ENCODE peak calls at places on chromosomes 5 and 9, in ten cellular contexts. D is pancreas, J is transverse colon, A is Peyer's patch, N is dorsolateral prefrontal cortex, I is HL-60, K is heart right ventricle, T is sigmoid colon, Y is trophoblast cell, R is IMR-90. Q is an unnamed sample.
A peak's percentile ranks its signal among the peaks of the same experiment; 100 is the strongest.

GRCh38 chr9:106745457-106745856 is 117.5 kb upstream of the ZNF462 start:
- DNase-seq in D (no peak), J (no peak), A (no peak), N (no peak), I (no peak), K (no peak), T (no peak), Y (no peak), R (no peak), Q (no peak)

GRCh38 chr9:136095495-136096058 is 488 bp upstream of the NACC2 start:
- DNase-seq in D (no peak), J (no peak), A (peak; percentile 75), N (no peak), I (no peak), K (peak; percentile 62), T (no peak), Y (peak; percentile 52), R (peak; percentile 31), Q (peak; percentile 45)

GRCh38 chr5:150763023-150763793 is 4.4 kb upstream of the DCTN4 start:
- DNase-seq in D (no peak), J (peak; percentile 35), A (no peak), N (no peak), I (peak; percentile 100), K (peak; percentile 47), T (peak; percentile 89), Y (peak; percentile 75), R (peak; percentile 67), Q (no peak)

GRCh38 chr5:1172670-1173404 is 28.6 kb upstream of the SLC6A19 start:
- DNase-seq in D (peak; percentile 8), J (no peak), A (no peak), N (no peak), I (no peak), K (no peak), T (no peak), Y (no peak), R (no peak), Q (no peak)

GRCh38 chr9:92463989-92464388 is 18.3 kb downstream of the ASPN start:
- DNase-seq in D (no peak), J (no peak), A (no peak), N (no peak), I (no peak), K (no peak), T (no peak), Y (peak; percentile 24), R (peak; percentile 96), Q (no peak)

GRCh38 chr5:57598756-57599155 is 116.1 kb upstream of the ACTBL2 start:
- DNase-seq in D (no peak), J (no peak), A (no peak), N (no peak), I (no peak), K (no peak), T (no peak), Y (no peak), R (peak; percentile 94), Q (no peak)

GRCh38 chr5:168591302-168592013 is 12.3 kb upstream of the PANK3 start:
- DNase-seq in D (no peak), J (no peak), A (no peak), N (no peak), I (no peak), K (no peak), T (no peak), Y (no peak), R (no peak), Q (peak; percentile 55)

GRCh38 chr9:36074870-36075532 is 38.3 kb downstream of the RECK start:
- DNase-seq in D (peak; percentile 85), J (peak; percentile 69), A (peak; percentile 54), N (peak; percentile 68), I (no peak), K (peak; percentile 44), T (peak; percentile 93), Y (no peak), R (peak; percentile 89), Q (peak; percentile 83)

GRCh38 chr9:87147803-87148202 is 200.5 kb upstream of the GAS1 start:
- DNase-seq in D (no peak), J (no peak), A (no peak), N (no peak), I (no peak), K (no peak), T (no peak), Y (no peak), R (no peak), Q (no peak)

GRCh38 chr5:30505014-30505886 is 688.2 kb upstream of the CDH6 start:
- DNase-seq in D (no peak), J (no peak), A (no peak), N (no peak), I (no peak), K (no peak), T (no peak), Y (no peak), R (peak; percentile 64), Q (no peak)

GRCh38 chr5:158463188-158463587 is 604.2 kb upstream of the CLINT1 start:
- DNase-seq in D (no peak), J (no peak), A (no peak), N (no peak), I (no peak), K (no peak), T (no peak), Y (no peak), R (peak; percentile 31), Q (no peak)

DNA sequence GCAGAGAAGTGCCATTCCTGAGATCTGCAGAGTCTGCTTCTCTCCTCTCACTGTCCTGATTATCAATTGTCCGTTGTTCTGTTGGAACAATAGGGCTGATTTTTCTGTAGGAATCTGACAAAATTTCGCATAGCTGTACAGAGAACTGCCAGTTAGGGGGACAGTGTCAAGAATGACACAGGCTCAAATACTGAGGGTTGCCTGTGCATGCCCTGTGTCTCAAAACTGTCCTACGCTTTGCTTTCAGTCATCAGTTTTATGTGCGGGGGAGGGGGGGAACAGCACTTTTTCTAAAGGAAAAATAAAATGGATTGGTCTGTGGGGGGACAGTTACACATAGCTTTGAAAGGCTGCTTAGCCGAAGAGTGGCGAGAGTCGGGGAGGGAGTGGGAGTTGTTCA is 248.6 kb downstream of the PDZD2 start:
- DNase-seq in D (no peak), J (no peak), A (no peak), N (no peak), I (no peak), K (no peak), T (no peak), Y (no peak), R (no peak), Q (no peak)
- H3K27me3 ChIP-seq in D (no peaks in the 10 kb centered on the region), J (no peaks in the 10 kb centered on the region), A (no peaks in the 10 kb centered on the region), N (no peaks in the 10 kb centered on the region), I (no peaks in the 10 kb centered on the region), K (no peaks in the 10 kb centered on the region), T (no peaks in the 10 kb centered on the region), Y (no peaks in the 10 kb centered on the region), R (peaks cover 39% of the 10 kb centered on the region), Q (no peaks in the 10 kb centered on the region)

DNA sequence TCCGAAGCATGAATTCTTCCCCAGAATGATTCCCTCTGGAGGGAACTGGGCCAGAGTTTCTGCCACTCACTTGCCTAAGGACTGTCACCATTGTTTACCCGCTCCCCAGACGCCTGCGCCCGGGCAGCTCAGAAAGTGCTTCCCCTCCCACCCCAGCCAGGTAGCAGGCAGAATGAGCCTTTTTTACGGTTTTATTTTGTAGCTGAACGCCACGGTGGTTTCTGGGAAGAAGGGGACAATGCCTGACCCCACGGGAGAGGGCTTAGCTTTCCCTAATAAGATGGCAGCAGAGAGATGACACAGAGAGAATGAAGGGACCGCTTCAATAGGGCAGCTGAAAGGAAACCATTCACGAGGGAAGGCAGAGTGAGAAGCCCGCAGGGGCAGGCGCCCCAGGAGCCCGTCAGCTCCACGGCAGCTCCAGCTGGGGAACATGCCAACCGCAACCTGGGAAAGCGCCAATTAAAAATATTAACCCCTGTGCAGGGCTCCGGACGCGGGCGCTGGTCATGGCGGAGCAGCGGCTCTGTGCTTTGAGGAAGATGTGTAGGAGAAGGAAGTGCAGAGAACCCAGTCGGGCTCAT is 20.4 kb upstream of the NTNG2 start:
- DNase-seq in D (no peak), J (no peak), A (no peak), N (no peak), I (no peak), K (no peak), T (no peak), Y (no peak), R (no peak), Q (no peak)
- H3K27me3 ChIP-seq in D (peaks cover 2% of the 10 kb centered on the region), J (peaks cover 83% of the 10 kb centered on the region), A (no peaks in the 10 kb centered on the region), N (no peaks in the 10 kb centered on the region), I (peaks cover 26% of the 10 kb centered on the region), K (peaks cover 57% of the 10 kb centered on the region), T (peaks cover 94% of the 10 kb centered on the region), Y (no peaks in the 10 kb centered on the region), R (peaks cover 68% of the 10 kb centered on the region), Q (peaks cover 7% of the 10 kb centered on the region)

GRCh38 chr9:19033015-19033414 is at the start of gene SAXO1:
- DNase-seq in D (no peak), J (no peak), A (no peak), N (no peak), I (no peak), K (no peak), T (no peak), Y (no peak), R (no peak), Q (no peak)
- H3K27me3 ChIP-seq in D (no peaks in the 10 kb centered on the region), J (peaks cover 7% of the 10 kb centered on the region), A (no peaks in the 10 kb centered on the region), N (peaks cover 2% of the 10 kb centered on the region), I (no peaks in the 10 kb centered on the region), K (no peaks in the 10 kb centered on the region), T (peaks cover 4% of the 10 kb centered on the region), Y (no peaks in the 10 kb centered on the region), R (no peaks in the 10 kb centered on the region), Q (no peaks in the 10 kb centered on the region)

GRCh38 chr9:109497193-109498165 is 628 bp downstream of the PTPN3 start:
- DNase-seq in D (peak; percentile 59), J (peak; percentile 52), A (peak; percentile 77), N (no peak), I (no peak), K (no peak), T (no peak), Y (no peak), R (no peak), Q (peak; percentile 66)

GRCh38 chr9:109500421-109500974 is 2.4 kb upstream of the PTPN3 start:
- DNase-seq in D (no peak), J (no peak), A (no peak), N (no peak), I (no peak), K (no peak), T (no peak), Y (peak; percentile 26), R (no peak), Q (no peak)

GRCh38 chr9:109498195-109499060 is at the start of gene PTPN3:
- DNase-seq in D (no peak), J (peak; percentile 22), A (peak; percentile 67), N (no peak), I (no peak), K (peak; percentile 28), T (no peak), Y (peak; percentile 59), R (no peak), Q (peak; percentile 45)

GRCh38 chr9:109499631-109500120 is 1.6 kb upstream of the PTPN3 start:
- DNase-seq in D (peak; percentile 81), J (peak; percentile 72), A (peak; percentile 81), N (peak; percentile 52), I (no peak), K (peak; percentile 75), T (no peak), Y (peak; percentile 77), R (no peak), Q (peak; percentile 77)

DNA sequence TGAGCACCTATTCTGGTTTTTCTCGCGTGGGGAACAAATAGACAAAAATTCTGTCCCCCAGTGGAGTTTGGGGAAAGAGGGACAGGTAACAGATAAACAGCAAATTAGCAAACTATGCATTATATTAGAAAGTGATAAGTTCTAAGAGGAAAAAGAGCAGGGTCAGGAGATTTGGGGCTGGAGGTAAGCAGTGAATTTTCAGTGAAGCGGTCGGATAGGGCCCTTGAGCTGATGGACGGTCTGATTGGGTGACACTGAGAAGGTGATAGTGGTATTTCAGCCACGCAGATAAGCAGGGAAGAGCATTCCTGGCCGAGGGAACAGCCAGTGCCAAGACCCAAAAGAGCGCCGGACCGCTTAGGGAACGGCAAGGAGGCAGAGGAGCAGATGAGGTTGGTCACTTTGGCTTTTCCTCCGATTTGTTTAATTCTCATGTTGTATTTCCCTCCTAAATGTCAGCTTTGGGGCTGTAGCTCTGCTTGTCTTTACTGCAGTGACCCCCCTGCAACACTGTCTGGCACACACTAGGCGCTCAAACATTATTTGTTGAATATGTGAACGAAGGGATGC is 1.0 kb upstream of the PTPN3 start:
- DNase-seq in D (no peak), J (no peak), A (no peak), N (no peak), I (no peak), K (no peak), T (no peak), Y (peak; percentile 70), R (no peak), Q (no peak)
- H3K27me3 ChIP-seq in D (no peaks in the 10 kb centered on the region), J (peaks cover 41% of the 10 kb centered on the region), A (peaks cover 10% of the 10 kb centered on the region), N (peaks cover 38% of the 10 kb centered on the region), I (peaks cover 26% of the 10 kb centered on the region), K (peaks cover 28% of the 10 kb centered on the region), T (peaks cover 56% of the 10 kb centered on the region), Y (peaks cover 33% of the 10 kb centered on the region), R (peaks cover 61% of the 10 kb centered on the region), Q (peaks cover 7% of the 10 kb centered on the region)